ENCODE peak calls at places on chromosomes 1 and 21, in four cellular contexts. One of them, this sample, is unnamed.

GRCh38 chr1:230081751-230082150 is 14.7 kb downstream of the GALNT2 start:
- DNase-seq in body of pancreas: no peak
- DNase-seq in HCT116: no peak
- DNase-seq in H54: no peak
- DNase-seq in this sample: no peak

GRCh38 chr1:172887162-172887561 is 163.6 kb downstream of the TNFSF18 start:
- DNase-seq in HCT116: no peak
- DNase-seq in H54: no peak
- DNase-seq in body of pancreas: no peak
- DNase-seq in this sample: no peak

GRCh38 chr1:65363484-65363883 is 54.1 kb downstream of the DNAJC6 start:
- DNase-seq in body of pancreas: no peak
- DNase-seq in H54: no peak
- DNase-seq in HCT116: no peak
- DNase-seq in this sample: no peak

GRCh38 chr1:165129568-165130164 is 226.8 kb downstream of the LMX1A start:
- DNase-seq in H54: peak; percentile 19
- DNase-seq in HCT116: peak; percentile 51
- DNase-seq in body of pancreas: peak; percentile 64
- DNase-seq in this sample: peak; percentile 62

GRCh38 chr1:33918368-33918767 is 54.5 kb downstream of the HMGB4 start:
- DNase-seq in H54: peak; percentile 49
- DNase-seq in HCT116: no peak
- DNase-seq in body of pancreas: no peak
- DNase-seq in this sample: no peak

GRCh38 chr1:166391677-166392076 is 224.9 kb upstream of the FAM78B start:
- DNase-seq in H54: no peak
- DNase-seq in HCT116: no peak
- DNase-seq in body of pancreas: no peak
- DNase-seq in this sample: no peak

GRCh38 chr1:19315378-19316206 is 3.5 kb downstream of the SLC66A1 start:
- DNase-seq in HCT116: no peak
- DNase-seq in body of pancreas: no peak
- DNase-seq in H54: peak; percentile 25
- DNase-seq in this sample: no peak

GRCh38 chr1:151710187-151710586 is 6.4 kb downstream of the CELF3 start:
- DNase-seq in body of pancreas: peak; percentile 50
- DNase-seq in HCT116: no peak
- DNase-seq in H54: no peak
- DNase-seq in this sample: peak; percentile 59

GRCh38 chr1:197778326-197778922 is 3.1 kb upstream of the DENND1B start:
- DNase-seq in body of pancreas: no peak
- DNase-seq in H54: no peak
- DNase-seq in HCT116: no peak
- DNase-seq in this sample: no peak

GRCh38 chr1:94723899-94724298 is 96.3 kb upstream of the SLC44A3 start:
- DNase-seq in HCT116: no peak
- DNase-seq in H54: no peak
- DNase-seq in body of pancreas: no peak
- DNase-seq in this sample: no peak

GRCh38 chr21:33071878-33072306 is 2.0 kb downstream of the OLIG1 start:
- DNase-seq in H54: no peak
- DNase-seq in body of pancreas: no peak
- DNase-seq in HCT116: no peak
- DNase-seq in this sample: no peak

GRCh38 chr1:59436637-59437036 is 139.7 kb downstream of the FGGY start:
- DNase-seq in body of pancreas: no peak
- DNase-seq in H54: no peak
- DNase-seq in HCT116: no peak
- DNase-seq in this sample: no peak

GRCh38 chr1:73662526-73662925 is 535.5 kb downstream of the LRRIQ3 start:
- DNase-seq in HCT116: no peak
- DNase-seq in H54: no peak
- DNase-seq in body of pancreas: no peak
- DNase-seq in this sample: no peak

GRCh38 chr1:173447224-173447623 is 29.9 kb upstream of the PRDX6 start:
- DNase-seq in HCT116: no peak
- DNase-seq in body of pancreas: no peak
- DNase-seq in H54: no peak
- DNase-seq in this sample: no peak

GRCh38 chr1:151994956-151995355 is 1.3 kb upstream of the S100A10 start:
- DNase-seq in H54: no peak
- DNase-seq in body of pancreas: no peak
- DNase-seq in HCT116: peak; percentile 88
- DNase-seq in this sample: peak; percentile 71

GRCh38 chr1:199242601-199243000 is 603.8 kb downstream of the PTPRC start:
- DNase-seq in body of pancreas: no peak
- DNase-seq in HCT116: no peak
- DNase-seq in H54: no peak
- DNase-seq in this sample: no peak

GRCh38 chr1:103788377-103788776 is 38.7 kb downstream of the AMY1C start:
- DNase-seq in body of pancreas: no peak
- DNase-seq in HCT116: no peak
- DNase-seq in H54: no peak
- DNase-seq in this sample: no peak

GRCh38 chr1:83113686-83114085 is 885.2 kb downstream of the TTLL7 start:
- DNase-seq in HCT116: no peak
- DNase-seq in body of pancreas: no peak
- DNase-seq in H54: no peak
- DNase-seq in this sample: peak; percentile 5

GRCh38 chr1:4019606-4020331 is 119.7 kb upstream of the C1orf174 start:
- DNase-seq in HCT116: no peak
- DNase-seq in body of pancreas: no peak
- DNase-seq in H54: no peak
- DNase-seq in this sample: no peak

GRCh38 chr1:235601087-235601486 is 48.5 kb downstream of the GNG4 start:
- DNase-seq in HCT116: no peak
- DNase-seq in body of pancreas: no peak
- DNase-seq in H54: no peak
- DNase-seq in this sample: peak; percentile 22

GRCh38 chr1:204151562-204152309 is at the start of gene ETNK2:
- DNase-seq in HCT116: no peak
- DNase-seq in H54: peak; percentile 65
- DNase-seq in body of pancreas: peak; percentile 70
- DNase-seq in this sample: peak; percentile 59

GRCh38 chr1:100499412-100499811 is 38.5 kb upstream of the GPR88 start:
- DNase-seq in HCT116: no peak
- DNase-seq in H54: no peak
- DNase-seq in body of pancreas: no peak
- DNase-seq in this sample: no peak

GRCh38 chr1:149906561-149906960 is 7.2 kb downstream of the BOLA1 start:
- DNase-seq in HCT116: no peak
- DNase-seq in body of pancreas: no peak
- DNase-seq in H54: no peak
- DNase-seq in this sample: no peak

GRCh38 chr1:163161841-163162240 is 40.9 kb downstream of the RGS5 start:
- DNase-seq in body of pancreas: no peak
- DNase-seq in H54: no peak
- DNase-seq in HCT116: no peak
- DNase-seq in this sample: no peak

GRCh38 chr1:214386747-214387146 is 105.8 kb downstream of the SMYD2 start:
- DNase-seq in H54: peak; percentile 73
- DNase-seq in body of pancreas: no peak
- DNase-seq in HCT116: no peak
- DNase-seq in this sample: peak; percentile 69

GRCh38 chr1:100462291-100463040 is 75.5 kb upstream of the GPR88 start:
- DNase-seq in body of pancreas: no peak
- DNase-seq in H54: no peak
- DNase-seq in HCT116: no peak
- DNase-seq in this sample: no peak

GRCh38 chr1:171219751-171220385 is 28.4 kb upstream of the FMO1 start:
- DNase-seq in H54: no peak
- DNase-seq in body of pancreas: no peak
- DNase-seq in HCT116: no peak
- DNase-seq in this sample: no peak

GRCh38 chr1:59638172-59638800 is 176.5 kb upstream of the HOOK1 start:
- DNase-seq in H54: no peak
- DNase-seq in HCT116: no peak
- DNase-seq in body of pancreas: peak; percentile 61
- DNase-seq in this sample: no peak

GRCh38 chr1:94012686-94013330 is 103.6 kb upstream of the GCLM start:
- DNase-seq in HCT116: no peak
- DNase-seq in body of pancreas: no peak
- DNase-seq in H54: no peak
- DNase-seq in this sample: no peak

GRCh38 chr1:201791051-201791774 is 37.7 kb upstream of the IPO9 start:
- DNase-seq in H54: no peak
- DNase-seq in HCT116: no peak
- DNase-seq in body of pancreas: no peak
- DNase-seq in this sample: no peak

DNA sequence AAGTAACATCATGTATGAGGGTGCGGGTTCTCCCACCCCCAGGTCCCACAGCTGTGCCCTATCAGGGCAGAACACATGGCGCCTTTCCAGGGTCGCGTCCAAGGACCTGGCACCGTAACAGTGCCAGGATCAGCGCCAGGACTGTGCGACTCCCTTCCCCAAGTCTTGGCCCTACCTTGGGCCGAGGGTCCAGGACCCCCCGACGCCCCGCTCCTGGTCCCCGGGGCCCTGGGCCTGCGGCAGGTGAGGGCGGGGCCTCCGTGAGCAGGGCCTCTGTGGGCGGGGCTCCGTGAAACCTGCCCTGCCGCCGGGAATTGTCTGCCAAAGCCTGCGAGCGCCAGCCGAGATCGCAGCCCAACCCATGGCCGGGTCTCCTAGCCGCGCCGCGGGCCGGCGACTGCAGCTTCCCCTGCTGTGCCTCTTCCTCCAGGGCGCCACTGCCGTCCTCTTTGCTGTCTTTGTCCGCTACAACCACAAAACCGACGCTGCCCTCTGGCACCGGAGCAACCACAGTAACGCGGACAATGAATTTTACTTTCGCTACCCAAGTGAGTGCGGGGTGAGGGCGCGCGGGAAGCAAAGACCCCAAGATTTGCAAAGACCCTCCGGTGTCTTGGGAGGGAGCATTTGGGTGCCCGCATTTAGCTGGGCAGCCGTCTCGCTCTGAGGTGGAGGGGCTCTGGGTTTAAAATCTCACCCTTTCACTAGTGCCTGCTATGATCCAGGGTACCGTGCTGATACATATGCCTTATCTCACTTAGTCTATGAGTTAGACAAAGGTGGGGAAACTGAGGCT is at the start of gene RHBG:
- DNase-seq in body of pancreas: peak; percentile 89
- DNase-seq in H54: no peak
- DNase-seq in HCT116: no peak
- DNase-seq in this sample: peak; percentile 63
- TF ChIP-seq POLR2A in body of pancreas: peak; percentile 56
- TF ChIP-seq POLR2A in H54: peak; percentile 0
- TF ChIP-seq POLR2A in HCT116: no peak
- TF ChIP-seq POLR2A in this sample: peak; percentile 13

DNA sequence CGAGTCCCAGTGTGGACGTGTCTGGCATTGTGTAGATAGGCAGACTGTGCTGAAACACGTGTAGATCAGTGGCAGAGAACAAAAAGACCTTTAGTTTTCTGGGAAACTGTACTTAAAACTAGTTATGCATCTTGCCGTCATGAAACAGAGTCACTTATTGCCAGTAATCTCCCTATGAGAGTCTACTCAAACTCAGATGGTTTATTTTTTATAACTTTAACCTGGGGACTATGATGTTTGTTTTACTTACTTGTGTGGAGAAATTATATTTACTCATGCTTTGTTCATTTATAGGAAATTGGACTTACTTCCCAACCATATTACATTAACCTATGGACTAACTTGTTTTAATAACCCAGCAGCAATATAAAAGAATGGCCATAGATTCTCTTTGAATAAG is 54.1 kb upstream of the ABCG1 start:
- DNase-seq in body of pancreas: no peak
- DNase-seq in H54: no peak
- DNase-seq in HCT116: no peak
- DNase-seq in this sample: no peak
- TF ChIP-seq POLR2A in body of pancreas: no peak
- TF ChIP-seq POLR2A in H54: no peak
- TF ChIP-seq POLR2A in HCT116: no peak
- TF ChIP-seq POLR2A in this sample: no peak

DNA sequence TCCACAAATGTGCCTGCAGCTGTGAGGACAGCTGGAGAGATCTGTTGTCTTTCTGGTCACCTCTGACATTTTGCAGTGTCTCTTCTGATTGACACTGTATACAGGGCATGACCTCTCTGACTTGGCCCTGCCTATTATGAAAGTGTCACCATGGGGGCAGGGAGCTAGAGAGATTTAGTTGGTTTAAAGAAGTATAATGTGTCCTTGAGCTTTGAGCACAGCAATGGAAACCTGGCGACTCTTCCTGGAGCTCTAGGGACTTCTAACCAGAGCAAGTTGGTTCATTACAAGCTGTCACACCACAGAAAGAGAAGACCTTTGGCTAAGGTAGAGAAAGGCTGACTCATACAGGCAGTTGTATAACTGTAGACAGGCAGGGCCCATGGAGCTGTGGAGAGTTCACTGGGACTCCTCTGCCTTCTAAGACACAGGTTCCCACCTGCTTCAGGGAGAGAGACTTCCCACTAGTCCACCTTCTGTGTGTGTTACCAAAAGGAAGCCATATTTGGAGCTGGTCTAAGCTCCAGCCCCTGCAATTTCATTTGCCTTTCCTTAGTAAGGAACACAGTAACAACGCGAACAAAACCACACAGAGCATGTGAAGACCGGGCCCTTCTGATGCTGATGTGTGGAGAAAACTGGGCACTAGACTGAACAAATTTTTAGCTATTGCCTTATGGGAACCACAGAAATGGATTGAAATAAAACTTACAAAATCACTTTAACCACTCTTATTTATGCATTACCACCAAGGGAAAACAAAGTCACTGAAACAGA is 90.5 kb upstream of the ADAR start:
- DNase-seq in HCT116: no peak
- DNase-seq in H54: no peak
- DNase-seq in body of pancreas: peak; percentile 60
- DNase-seq in this sample: peak; percentile 21
- TF ChIP-seq POLR2A in HCT116: no peak
- TF ChIP-seq POLR2A in H54: no peak
- TF ChIP-seq POLR2A in body of pancreas: no peak
- TF ChIP-seq POLR2A in this sample: no peak

DNA sequence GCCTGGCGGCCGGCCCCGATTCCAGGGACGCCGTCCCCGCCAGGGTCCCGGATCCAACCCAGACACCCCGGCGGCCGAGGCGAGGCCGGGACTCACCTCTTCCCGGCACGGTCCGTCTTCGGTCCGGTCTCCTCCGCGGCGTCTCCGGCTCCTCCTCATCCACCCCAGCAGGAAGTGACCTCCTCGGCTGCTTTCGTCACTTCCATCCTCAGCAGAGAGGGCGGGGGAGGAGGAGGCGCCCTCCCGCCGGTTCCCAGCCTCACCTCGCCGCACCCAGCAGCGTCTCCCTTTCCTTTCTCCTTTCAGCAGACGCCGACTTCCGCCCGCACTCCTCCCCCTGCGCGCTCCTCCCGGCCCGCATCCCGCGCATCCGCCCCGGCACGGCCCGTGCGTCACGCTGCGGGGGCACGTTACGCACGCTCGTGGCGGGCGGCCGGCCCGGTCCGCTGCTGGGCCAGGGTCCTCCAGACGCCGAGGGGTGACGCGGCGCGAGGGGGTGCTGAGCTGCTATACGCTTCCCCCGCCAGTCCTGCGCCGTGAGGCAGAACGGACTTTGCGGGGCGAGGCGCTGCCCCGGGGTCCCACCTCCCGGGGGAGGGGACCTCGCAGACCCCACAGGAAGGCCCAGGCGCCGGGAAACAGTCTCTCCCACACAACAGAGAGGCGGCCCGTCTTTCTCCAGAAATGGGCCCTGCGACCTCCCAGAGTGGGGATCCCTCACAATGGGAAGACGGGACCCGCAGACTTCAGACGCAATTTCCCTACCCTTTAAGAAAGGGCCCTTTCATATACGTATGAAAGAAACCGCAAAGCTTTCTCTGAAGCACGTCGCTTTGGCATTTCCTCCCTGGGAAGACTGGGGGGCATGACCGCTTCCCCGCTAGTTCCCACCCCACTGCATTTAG is at the start of gene ETV3:
- DNase-seq in H54: peak; percentile 90
- DNase-seq in HCT116: peak; percentile 76
- DNase-seq in body of pancreas: peak; percentile 89
- DNase-seq in this sample: peak; percentile 91
- TF ChIP-seq POLR2A in H54: peak; percentile 78
- TF ChIP-seq POLR2A in HCT116: peak; percentile 37
- TF ChIP-seq POLR2A in body of pancreas: peak; percentile 89
- TF ChIP-seq POLR2A in this sample: peak; percentile 82

This sample was measured in adrenal gland.